ENCODE peak calls at places on chromosome 5, in four cellular contexts. G is M059J; E is stimulated activated CD4-positive, alpha-beta T cell treated with anti-CD3 and anti-CD28 coated beads, Interleukin-1b, Interleukin-23, amount 100 ng/mL, for 1 hour; B is NCI-H526 treated with DMSO at 0.1 percent for 48 hours. L is an unnamed sample.

GRCh38 chr5:160921714-160922285 is 69.8 kb upstream of the ATP10B start:
- DNase-seq in B (no peak), E (no peak), G (no peak), L (no peak)

GRCh38 chr5:100644206-100644605 is 109.0 kb downstream of the FAM174A start:
- DNase-seq in G (no peak), E (no peak), B (no peak), L (no peak)

GRCh38 chr5:152592416-152592815 is 187.3 kb upstream of the NMUR2 start:
- DNase-seq in E (no peak), G (no peak), B (no peak), L (no peak)

GRCh38 chr5:111641533-111642230 is 115.3 kb downstream of the NREP start:
- DNase-seq in G (peak), E (no peak), B (no peak), L (no peak)

GRCh38 chr5:93585054-93585751 is 2.2 kb downstream of the NR2F1 start:
- DNase-seq in G (peak), E (no peak), B (no peak), L (no peak)

GRCh38 chr5:96967400-96967799 is 31.5 kb downstream of the LNPEP start:
- DNase-seq in B (no peak), E (no peak), G (peak), L (no peak)

GRCh38 chr5:91219803-91220371 is 163.2 kb downstream of the ARRDC3 start:
- DNase-seq in E (peak), B (no peak), G (peak), L (no peak)

GRCh38 chr5:59143926-59144333 is 561.1 kb downstream of the RAB3C start:
- DNase-seq in E (no peak), G (no peak), B (no peak), L (no peak)

GRCh38 chr5:170413897-170414296 is 24.7 kb upstream of the KCNMB1 start:
- DNase-seq in G (no peak), E (no peak), B (no peak), L (no peak)

GRCh38 chr5:146082798-146083197 is 22.6 kb downstream of the PLAC8L1 start:
- DNase-seq in B (no peak), G (no peak), E (no peak), L (no peak)

L was measured in HepG2.